ENCODE peak calls at places on chromosomes 2 and 18, in six cellular contexts. A, S, T, E, X and H are unnamed samples.

GRCh38 chr18:3652380-3653262 is 202.6 kb downstream of the TGIF1 start:
- DNase-seq in S (peak; percentile 47), A (no peak), T (no peak), X (no peak), E (no peak), H (peak; percentile 84)

GRCh38 chr2:61044596-61044995 is 21.1 kb upstream of the SANBR start:
- DNase-seq in S (no peak), X (no peak), A (no peak), T (no peak), E (no peak), H (no peak)

GRCh38 chr18:63949068-63949737 is at the start of gene HMSD:
- DNase-seq in A (peak; percentile 58), T (peak; percentile 82), X (no peak), S (peak; percentile 71), E (peak; percentile 24), H (peak; percentile 87)

GRCh38 chr18:36650206-36650605 is 178.6 kb downstream of the TPGS2 start:
- DNase-seq in X (no peak), E (no peak), T (no peak), S (no peak), A (no peak), H (no peak)

GRCh38 chr18:26473721-26474120 is 74.6 kb downstream of the KCTD1 start:
- DNase-seq in X (no peak), E (no peak), T (no peak), A (no peak), S (no peak), H (no peak)

GRCh38 chr2:564471-565181 is 112.6 kb downstream of the TMEM18 start:
- DNase-seq in T (no peak), X (no peak), S (no peak), A (no peak), E (no peak), H (no peak)

GRCh38 chr2:218998414-218999002 is 5.3 kb upstream of the CRYBA2 start:
- DNase-seq in X (no peak), E (no peak), T (no peak), S (no peak), A (no peak), H (no peak)

GRCh38 chr2:205683179-205683978 is 1.1 kb downstream of the NRP2 start:
- DNase-seq in A (no peak), E (no peak), X (no peak), T (no peak), S (no peak), H (no peak)

GRCh38 chr2:166612214-166612613 is 118.2 kb upstream of the SCN7A start:
- DNase-seq in A (no peak), S (no peak), E (no peak), T (no peak), X (no peak), H (no peak)

GRCh38 chr2:109257653-109258052 is 128.6 kb downstream of the SH3RF3 start:
- DNase-seq in X (no peak), S (no peak), E (no peak), T (no peak), A (peak; percentile 13), H (no peak)

GRCh38 chr2:101781730-101782426 is 84.4 kb downstream of the MAP4K4 start:
- DNase-seq in A (no peak), E (no peak), S (no peak), T (no peak), X (peak; percentile 51), H (no peak)

GRCh38 chr2:23602113-23602512 is 217.1 kb downstream of the KLHL29 start:
- DNase-seq in S (no peak), E (no peak), T (no peak), X (no peak), A (no peak), H (no peak)

GRCh38 chr2:159119652-159120257 is 151.3 kb downstream of the TANC1 start:
- DNase-seq in X (no peak), E (no peak), T (no peak), A (no peak), S (no peak), H (no peak)

GRCh38 chr2:43059183-43059897 is 167.1 kb downstream of the ZFP36L2 start:
- DNase-seq in S (peak; percentile 56), X (peak; percentile 84), A (peak; percentile 66), T (peak; percentile 82), E (peak; percentile 36), H (peak; percentile 78)

GRCh38 chr2:134410831-134411231 is 157.0 kb downstream of the MGAT5 start:
- DNase-seq in S (no peak), E (no peak), A (no peak), X (peak; percentile 14), T (no peak), H (no peak)

GRCh38 chr18:64488698-64489097 is 339.8 kb upstream of the LINC00305 start:
- DNase-seq in S (no peak), X (no peak), E (no peak), A (no peak), T (no peak), H (no peak)

GRCh38 chr2:229133155-229133772 is 137.8 kb downstream of the PID1 start:
- DNase-seq in T (no peak), X (peak; percentile 52), E (no peak), A (no peak), S (no peak), H (no peak)

GRCh38 chr2:20232837-20233207 is 7.9 kb upstream of the SDC1 start:
- DNase-seq in A (no peak), T (no peak), S (no peak), E (no peak), X (no peak), H (no peak)

GRCh38 chr2:168670478-168670877 is 132.0 kb upstream of the NOSTRIN start:
- DNase-seq in T (no peak), E (no peak), A (no peak), X (no peak), S (no peak), H (no peak)

GRCh38 chr2:30611572-30611971 is 164.5 kb downstream of the LCLAT1 start:
- DNase-seq in S (no peak), T (no peak), E (no peak), X (no peak), A (no peak), H (no peak)

GRCh38 chr2:1571477-1572417 is 158.5 kb downstream of the TPO start:
- DNase-seq in A (no peak), E (no peak), X (no peak), S (no peak), T (no peak), H (no peak)

GRCh38 chr18:73684651-73685050 is 463.0 kb downstream of the FBXO15 start:
- DNase-seq in X (no peak), A (no peak), S (no peak), E (no peak), T (no peak), H (no peak)

GRCh38 chr2:231926761-231927565 is 767 bp upstream of the NPPC start:
- DNase-seq in E (no peak), T (no peak), X (peak; percentile 8), A (peak; percentile 48), S (peak; percentile 21), H (peak; percentile 62)

GRCh38 chr2:68295523-68295922 is 24.2 kb downstream of the CNRIP1 start:
- DNase-seq in S (no peak), A (no peak), E (no peak), T (no peak), X (no peak), H (no peak)

GRCh38 chr2:182509-183122 is 81.2 kb downstream of the SH3YL1 start:
- DNase-seq in E (no peak), A (no peak), X (no peak), T (no peak), S (no peak), H (no peak)

GRCh38 chr2:17107875-17108274 is 410.4 kb downstream of the RAD51AP2 start:
- DNase-seq in S (no peak), E (no peak), A (no peak), X (no peak), T (no peak), H (no peak)

GRCh38 chr18:28045880-28046279 is 131.1 kb downstream of the CDH2 start:
- DNase-seq in T (no peak), S (no peak), E (no peak), X (no peak), A (no peak), H (no peak)

GRCh38 chr18:55838841-55839240 is 250.8 kb upstream of the TCF4 start:
- DNase-seq in E (no peak), T (no peak), S (no peak), A (no peak), X (no peak), H (no peak)